ENCODE peak calls at places on chromosomes 3 and 15, in five cellular contexts. One of them, this sample, is unnamed.

GRCh38 chr3:129020691-129021090 is 19.6 kb downstream of the EFCC1 start:
- DNase-seq in astrocyte of the cerebellum: no peak
- DNase-seq in dorsolateral prefrontal cortex: no peak
- DNase-seq in thoracic aorta: no peak
- DNase-seq in thyroid gland: no peak
- DNase-seq in this sample: no peak

GRCh38 chr3:117355566-117355965 is 646.0 kb downstream of the TUSC7 start:
- DNase-seq in astrocyte of the cerebellum: no peak
- DNase-seq in dorsolateral prefrontal cortex: no peak
- DNase-seq in thoracic aorta: no peak
- DNase-seq in thyroid gland: peak; percentile 2
- DNase-seq in this sample: no peak

GRCh38 chr15:75982468-75982867 is 29.8 kb downstream of the NRG4 start:
- DNase-seq in astrocyte of the cerebellum: no peak
- DNase-seq in dorsolateral prefrontal cortex: no peak
- DNase-seq in thoracic aorta: no peak
- DNase-seq in thyroid gland: no peak
- DNase-seq in this sample: no peak

GRCh38 chr3:34569437-34569836 is 771.0 kb downstream of the PDCD6IP start:
- DNase-seq in astrocyte of the cerebellum: no peak
- DNase-seq in dorsolateral prefrontal cortex: no peak
- DNase-seq in thoracic aorta: no peak
- DNase-seq in thyroid gland: no peak
- DNase-seq in this sample: no peak

GRCh38 chr3:62601238-62601856 is 228.0 kb upstream of the FEZF2 start:
- DNase-seq in astrocyte of the cerebellum: no peak
- DNase-seq in dorsolateral prefrontal cortex: no peak
- DNase-seq in thoracic aorta: no peak
- DNase-seq in thyroid gland: no peak
- DNase-seq in this sample: no peak

GRCh38 chr15:89822030-89822429 is 7.4 kb upstream of the ANPEP start:
- DNase-seq in astrocyte of the cerebellum: no peak
- DNase-seq in dorsolateral prefrontal cortex: no peak
- DNase-seq in thoracic aorta: no peak
- DNase-seq in thyroid gland: no peak
- DNase-seq in this sample: no peak

GRCh38 chr15:86691091-86691490 is 611.4 kb downstream of the AGBL1 start:
- DNase-seq in astrocyte of the cerebellum: no peak
- DNase-seq in dorsolateral prefrontal cortex: no peak
- DNase-seq in thoracic aorta: no peak
- DNase-seq in thyroid gland: peak; percentile 9
- DNase-seq in this sample: no peak

GRCh38 chr3:151592287-151592686 is 131.4 kb upstream of the IGSF10 start:
- DNase-seq in astrocyte of the cerebellum: no peak
- DNase-seq in dorsolateral prefrontal cortex: no peak
- DNase-seq in thoracic aorta: no peak
- DNase-seq in thyroid gland: no peak
- DNase-seq in this sample: no peak

GRCh38 chr15:85312925-85313324 is 67.5 kb upstream of the AKAP13 start:
- DNase-seq in astrocyte of the cerebellum: peak; percentile 77
- DNase-seq in dorsolateral prefrontal cortex: no peak
- DNase-seq in thoracic aorta: no peak
- DNase-seq in thyroid gland: no peak
- DNase-seq in this sample: peak; percentile 51

GRCh38 chr15:71532994-71533393 is 277.4 kb upstream of the NR2E3 start:
- DNase-seq in astrocyte of the cerebellum: no peak
- DNase-seq in dorsolateral prefrontal cortex: no peak
- DNase-seq in thoracic aorta: no peak
- DNase-seq in thyroid gland: no peak
- DNase-seq in this sample: no peak

GRCh38 chr3:195269375-195270078 is 1.4 kb downstream of the XXYLT1 start:
- DNase-seq in astrocyte of the cerebellum: no peak
- DNase-seq in dorsolateral prefrontal cortex: no peak
- DNase-seq in thoracic aorta: no peak
- DNase-seq in thyroid gland: no peak
- DNase-seq in this sample: no peak

GRCh38 chr15:100334015-100334414 is 7.8 kb downstream of the ADAMTS17 start:
- DNase-seq in astrocyte of the cerebellum: no peak
- DNase-seq in dorsolateral prefrontal cortex: no peak
- DNase-seq in thoracic aorta: no peak
- DNase-seq in thyroid gland: no peak
- DNase-seq in this sample: no peak

GRCh38 chr15:91499774-91500383 is 353.6 kb upstream of the SLCO3A1 start:
- DNase-seq in astrocyte of the cerebellum: no peak
- DNase-seq in dorsolateral prefrontal cortex: no peak
- DNase-seq in thoracic aorta: no peak
- DNase-seq in thyroid gland: no peak
- DNase-seq in this sample: no peak

GRCh38 chr3:190496859-190497258 is 17.0 kb upstream of the IL1RAP start:
- DNase-seq in astrocyte of the cerebellum: no peak
- DNase-seq in dorsolateral prefrontal cortex: no peak
- DNase-seq in thoracic aorta: no peak
- DNase-seq in thyroid gland: no peak
- DNase-seq in this sample: no peak

GRCh38 chr15:44084171-44084570 is 110.9 kb downstream of the FRMD5 start:
- DNase-seq in astrocyte of the cerebellum: no peak
- DNase-seq in dorsolateral prefrontal cortex: no peak
- DNase-seq in thoracic aorta: no peak
- DNase-seq in thyroid gland: no peak
- DNase-seq in this sample: no peak

GRCh38 chr15:66685638-66686150 is 16.3 kb upstream of the SMAD6 start:
- DNase-seq in astrocyte of the cerebellum: no peak
- DNase-seq in dorsolateral prefrontal cortex: no peak
- DNase-seq in thoracic aorta: no peak
- DNase-seq in thyroid gland: no peak
- DNase-seq in this sample: no peak
- TF ChIP-seq CTCF in astrocyte of the cerebellum: peak; percentile 47
- TF ChIP-seq CTCF in dorsolateral prefrontal cortex: no peak
- TF ChIP-seq CTCF in thoracic aorta: no peak
- TF ChIP-seq CTCF in thyroid gland: no peak
- TF ChIP-seq CTCF in this sample: peak; percentile 42

GRCh38 chr15:68784206-68784605 is 36.5 kb downstream of the ANP32A start:
- DNase-seq in astrocyte of the cerebellum: no peak
- DNase-seq in dorsolateral prefrontal cortex: no peak
- DNase-seq in thoracic aorta: no peak
- DNase-seq in thyroid gland: no peak
- DNase-seq in this sample: no peak

GRCh38 chr15:68781766-68782588 is 38.7 kb downstream of the ANP32A start:
- DNase-seq in astrocyte of the cerebellum: no peak
- DNase-seq in dorsolateral prefrontal cortex: no peak
- DNase-seq in thoracic aorta: peak; percentile 24
- DNase-seq in thyroid gland: peak; percentile 40
- DNase-seq in this sample: no peak

GRCh38 chr15:68783226-68784054 is 37.3 kb downstream of the ANP32A start:
- DNase-seq in astrocyte of the cerebellum: no peak
- DNase-seq in dorsolateral prefrontal cortex: no peak
- DNase-seq in thoracic aorta: no peak
- DNase-seq in thyroid gland: peak; percentile 36
- DNase-seq in this sample: no peak

GRCh38 chr15:68782589-68783161 is 38.0 kb downstream of the ANP32A start:
- DNase-seq in astrocyte of the cerebellum: no peak
- DNase-seq in dorsolateral prefrontal cortex: no peak
- DNase-seq in thoracic aorta: no peak
- DNase-seq in thyroid gland: no peak
- DNase-seq in this sample: no peak

DNA sequence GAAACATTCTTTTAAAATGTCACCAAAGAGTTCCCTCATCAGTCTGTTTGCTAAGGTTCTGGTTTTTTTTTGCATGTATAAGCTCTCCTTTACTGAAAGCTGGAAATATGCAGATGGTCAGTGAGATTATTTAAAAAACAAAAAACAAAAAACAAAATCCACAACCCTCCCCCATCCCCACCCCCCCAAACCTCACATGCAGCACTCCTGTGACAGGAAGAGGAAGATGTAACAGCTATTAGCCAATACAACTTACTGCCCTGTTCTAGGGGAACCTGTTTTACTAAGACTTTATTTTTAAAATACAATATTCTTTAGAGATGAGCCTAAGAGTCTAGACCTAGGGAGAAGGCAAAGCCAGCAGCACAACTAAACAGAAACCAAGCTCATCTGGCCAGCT is 39.5 kb downstream of the ANP32A start:
- DNase-seq in astrocyte of the cerebellum: no peak
- DNase-seq in dorsolateral prefrontal cortex: no peak
- DNase-seq in thoracic aorta: no peak
- DNase-seq in thyroid gland: no peak
- DNase-seq in this sample: no peak
- H3K4me3 ChIP-seq in astrocyte of the cerebellum: no peak overlapping the region
- H3K4me3 ChIP-seq in dorsolateral prefrontal cortex: no peak overlapping the region
- H3K4me3 ChIP-seq in thoracic aorta: no peak overlapping the region
- H3K4me3 ChIP-seq in thyroid gland: no peak overlapping the region
- H3K4me3 ChIP-seq in this sample: no peak overlapping the region

DNA sequence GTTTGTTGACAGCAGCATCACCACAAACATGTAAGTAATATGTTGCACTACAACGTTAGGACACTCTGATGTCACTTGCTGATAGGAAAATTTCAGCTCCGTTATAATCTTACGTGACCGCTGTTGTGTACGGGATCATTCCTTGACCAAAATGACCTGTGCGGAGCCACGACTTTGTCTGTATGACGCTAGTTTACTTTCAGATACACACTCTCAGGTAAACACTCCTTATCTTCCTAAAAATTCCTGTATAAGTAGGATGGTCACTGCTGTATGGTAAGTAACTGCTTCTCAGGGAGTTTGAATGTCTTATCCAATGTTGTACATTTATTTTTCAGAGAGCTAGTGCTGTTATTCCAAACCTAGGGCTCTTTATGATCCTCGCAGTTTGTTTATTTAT is 410.3 kb downstream of the NAALADL2 start:
- DNase-seq in astrocyte of the cerebellum: no peak
- DNase-seq in dorsolateral prefrontal cortex: no peak
- DNase-seq in thoracic aorta: no peak
- DNase-seq in thyroid gland: no peak
- DNase-seq in this sample: no peak
- TF ChIP-seq CTCF in astrocyte of the cerebellum: no peak
- TF ChIP-seq CTCF in dorsolateral prefrontal cortex: no peak
- TF ChIP-seq CTCF in thoracic aorta: no peak
- TF ChIP-seq CTCF in thyroid gland: no peak
- TF ChIP-seq CTCF in this sample: no peak

GRCh38 chr3:159733194-159733860 is 255.3 kb upstream of the IL12A start:
- DNase-seq in astrocyte of the cerebellum: peak; percentile 57
- DNase-seq in dorsolateral prefrontal cortex: no peak
- DNase-seq in thoracic aorta: no peak
- DNase-seq in thyroid gland: no peak
- DNase-seq in this sample: peak; percentile 73

GRCh38 chr3:159731254-159731653 is 257.4 kb upstream of the IL12A start:
- DNase-seq in astrocyte of the cerebellum: no peak
- DNase-seq in dorsolateral prefrontal cortex: no peak
- DNase-seq in thoracic aorta: no peak
- DNase-seq in thyroid gland: no peak
- DNase-seq in this sample: no peak

GRCh38 chr3:159727506-159727905 is 261.1 kb upstream of the IL12A start:
- DNase-seq in astrocyte of the cerebellum: no peak
- DNase-seq in dorsolateral prefrontal cortex: no peak
- DNase-seq in thoracic aorta: no peak
- DNase-seq in thyroid gland: no peak
- DNase-seq in this sample: no peak

GRCh38 chr3:159734681-159735080 is 254.0 kb upstream of the IL12A start:
- DNase-seq in astrocyte of the cerebellum: no peak
- DNase-seq in dorsolateral prefrontal cortex: no peak
- DNase-seq in thoracic aorta: no peak
- DNase-seq in thyroid gland: no peak
- DNase-seq in this sample: no peak

GRCh38 chr3:159732172-159733111 is 256.2 kb upstream of the IL12A start:
- DNase-seq in astrocyte of the cerebellum: peak; percentile 70
- DNase-seq in dorsolateral prefrontal cortex: no peak
- DNase-seq in thoracic aorta: no peak
- DNase-seq in thyroid gland: peak; percentile 43
- DNase-seq in this sample: no peak
- H3K4me3 ChIP-seq in astrocyte of the cerebellum: no peak overlapping the region
- H3K4me3 ChIP-seq in dorsolateral prefrontal cortex: no peak overlapping the region
- H3K4me3 ChIP-seq in thoracic aorta: peak overlapping the region; percentile 67
- H3K4me3 ChIP-seq in thyroid gland: no peak overlapping the region
- H3K4me3 ChIP-seq in this sample: peak overlapping the region; percentile 55

GRCh38 chr3:112320698-112321097 is 12.3 kb upstream of the CD200 start:
- DNase-seq in astrocyte of the cerebellum: no peak
- DNase-seq in dorsolateral prefrontal cortex: no peak
- DNase-seq in thoracic aorta: no peak
- DNase-seq in thyroid gland: no peak
- DNase-seq in this sample: no peak
- TF ChIP-seq CTCF in astrocyte of the cerebellum: no peak
- TF ChIP-seq CTCF in dorsolateral prefrontal cortex: no peak
- TF ChIP-seq CTCF in thoracic aorta: no peak
- TF ChIP-seq CTCF in thyroid gland: no peak
- TF ChIP-seq CTCF in this sample: no peak

GRCh38 chr15:48354694-48355303 is 23.6 kb downstream of the DUT start:
- DNase-seq in astrocyte of the cerebellum: no peak
- DNase-seq in dorsolateral prefrontal cortex: no peak
- DNase-seq in thoracic aorta: no peak
- DNase-seq in thyroid gland: no peak
- DNase-seq in this sample: no peak
- H3K4me3 ChIP-seq in astrocyte of the cerebellum: no peak overlapping the region
- H3K4me3 ChIP-seq in dorsolateral prefrontal cortex: no peak overlapping the region
- H3K4me3 ChIP-seq in thoracic aorta: peak overlapping the region; percentile 36
- H3K4me3 ChIP-seq in thyroid gland: no peak overlapping the region
- H3K4me3 ChIP-seq in this sample: peak overlapping the region; percentile 37

This sample was measured in epithelial cell of proximal tubule.